ENCODE peak calls at places on chromosomes 16 and 17, in five cellular contexts. O, X, Z, D and M are unnamed samples.

GRCh38 chr16:79329163-79329521 is 271.4 kb downstream of the MAF start:
- DNase-seq in O (no peak), D (no peak), X (no peak), Z (no peak), M (no peak)

GRCh38 chr17:5254903-5255521 is 20.4 kb upstream of the SCIMP start:
- DNase-seq in D (no peak), O (no peak), X (no peak), Z (no peak), M (no peak)

GRCh38 chr17:63961355-63962207 is 11.1 kb downstream of the SCN4A start:
- DNase-seq in X (peak), Z (peak), O (peak), D (peak), M (peak)

GRCh38 chr17:4600563-4600962 is 16.2 kb downstream of the SMTNL2 start:
- DNase-seq in Z (no peak), X (no peak), O (peak), D (no peak), M (peak)

GRCh38 chr17:28372203-28372944 is 880 bp downstream of the SARM1 start:
- DNase-seq in D (no peak), O (peak), X (no peak), Z (peak), M (peak)

GRCh38 chr16:82754716-82755513 is 128.1 kb downstream of the CDH13 start:
- DNase-seq in D (no peak), O (no peak), Z (no peak), X (no peak), M (no peak)

GRCh38 chr17:7835818-7836595 is 2.0 kb downstream of the KDM6B start:
- DNase-seq in D (peak), O (peak), Z (peak), X (peak), M (peak)

GRCh38 chr16:5722220-5722619 is 624.6 kb upstream of the EEF2KMT start:
- DNase-seq in D (no peak), Z (no peak), O (no peak), X (no peak), M (no peak)

GRCh38 chr16:30068333-30068732 is 2.8 kb downstream of the ALDOA start:
- DNase-seq in O (no peak), X (no peak), Z (no peak), D (no peak), M (no peak)

GRCh38 chr17:49822829-49823228 is 25.0 kb downstream of the TAC4 start:
- DNase-seq in Z (no peak), O (no peak), X (peak), D (no peak), M (no peak)

GRCh38 chr16:56202036-56202435 is 10.7 kb downstream of the GNAO1 start:
- DNase-seq in O (no peak), Z (no peak), D (no peak), X (no peak), M (no peak)

GRCh38 chr16:85417156-85417860 is 195.8 kb upstream of the GSE1 start:
- DNase-seq in X (no peak), Z (no peak), D (peak), O (no peak), M (no peak)

GRCh38 chr16:1680361-1680760 is 2.3 kb downstream of the JPT2 start:
- DNase-seq in O (peak), D (no peak), X (no peak), Z (no peak), M (no peak)

GRCh38 chr16:1678500-1679098 is 520 bp downstream of the JPT2 start:
- DNase-seq in Z (peak), X (peak), O (peak), D (peak), M (peak)

GRCh38 chr16:1677339-1677738 is 740 bp upstream of the JPT2 start:
- DNase-seq in D (no peak), Z (no peak), O (peak), X (no peak), M (no peak)

GRCh38 chr16:1676661-1677060 is 1.4 kb upstream of the JPT2 start:
- DNase-seq in X (no peak), O (no peak), D (no peak), Z (no peak), M (no peak)

GRCh38 chr16:1677942-1678499 is at the start of gene JPT2:
- DNase-seq in Z (peak), D (peak), O (peak), X (peak), M (peak)
- H3K27ac ChIP-seq in Z (peak), D (peak), O (no peak), X (no peak), M (peak)

DNA sequence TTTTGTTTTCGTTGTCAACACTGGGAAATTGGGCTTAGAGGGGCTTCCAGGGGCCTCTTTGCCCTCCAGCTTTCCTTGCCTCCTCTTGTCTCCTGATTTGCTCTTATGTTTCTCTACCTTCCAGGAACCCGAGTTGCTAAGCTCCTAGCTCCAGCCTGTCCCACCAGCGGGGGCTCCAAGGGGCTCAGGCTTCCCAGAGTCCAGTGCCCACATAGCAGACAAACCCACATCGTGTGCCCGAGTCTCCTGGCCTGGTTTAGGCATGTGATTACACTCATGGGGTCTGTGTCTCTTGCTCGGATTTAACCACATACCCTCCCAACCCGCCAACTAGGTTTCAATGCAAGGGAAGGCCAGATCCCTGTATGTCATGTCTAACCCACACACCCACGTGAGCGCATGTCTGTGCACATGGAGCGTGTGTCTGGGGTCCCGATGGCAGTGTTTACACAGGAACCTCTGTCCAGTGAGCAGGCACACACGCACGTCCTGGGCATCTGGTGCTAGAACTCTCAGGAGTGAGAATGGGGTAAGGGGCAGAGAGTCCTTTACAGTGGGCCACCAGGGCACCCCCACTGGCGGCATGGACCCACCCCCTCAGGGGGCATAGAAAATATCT is 76.1 kb upstream of the MED9 start:
- DNase-seq in D (no peak), Z (no peak), X (no peak), O (no peak), M (no peak)
- H3K27ac ChIP-seq in D (no peak), Z (no peak), X (no peak), O (no peak), M (no peak)

DNA sequence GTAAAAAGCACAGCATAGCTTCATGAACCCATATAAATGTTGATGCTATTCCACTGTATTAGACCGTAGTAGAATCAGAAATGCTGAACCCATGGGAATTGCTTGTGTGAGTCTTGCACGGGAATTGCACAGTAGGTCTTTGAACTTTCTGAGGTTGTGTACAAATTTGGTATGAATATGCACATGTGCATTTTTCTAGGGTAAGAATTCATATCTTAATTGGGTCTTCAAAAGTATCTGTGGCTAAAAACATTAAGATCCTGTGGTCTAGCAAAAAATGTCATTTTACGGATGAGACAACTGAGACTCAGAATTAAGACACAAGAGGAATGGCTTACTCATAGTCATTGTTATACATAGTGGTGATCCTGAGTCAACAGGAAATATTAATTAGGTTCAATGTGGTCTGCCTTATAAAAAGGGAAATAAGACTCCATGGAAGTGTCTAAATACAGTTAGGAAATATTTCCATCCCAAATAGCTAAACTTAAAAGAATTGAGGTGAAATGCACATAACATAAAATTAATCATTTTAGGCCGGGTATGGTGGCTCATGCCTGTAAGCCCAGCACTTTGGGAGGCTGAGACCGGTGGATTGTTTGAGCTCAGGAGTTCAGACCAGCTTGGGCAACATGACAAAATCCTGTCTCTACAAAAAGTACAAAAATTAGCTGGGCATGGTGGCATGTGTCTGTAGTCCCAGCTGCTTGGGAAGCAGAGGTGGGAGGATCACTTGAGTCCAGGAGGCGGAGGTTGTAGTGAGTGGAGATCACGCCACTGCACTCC is 22.8 kb downstream of the TAOK1 start:
- DNase-seq in Z (peak), X (no peak), O (no peak), D (no peak), M (no peak)
- H3K27ac ChIP-seq in Z (no peak), X (no peak), O (no peak), D (no peak), M (no peak)

DNA sequence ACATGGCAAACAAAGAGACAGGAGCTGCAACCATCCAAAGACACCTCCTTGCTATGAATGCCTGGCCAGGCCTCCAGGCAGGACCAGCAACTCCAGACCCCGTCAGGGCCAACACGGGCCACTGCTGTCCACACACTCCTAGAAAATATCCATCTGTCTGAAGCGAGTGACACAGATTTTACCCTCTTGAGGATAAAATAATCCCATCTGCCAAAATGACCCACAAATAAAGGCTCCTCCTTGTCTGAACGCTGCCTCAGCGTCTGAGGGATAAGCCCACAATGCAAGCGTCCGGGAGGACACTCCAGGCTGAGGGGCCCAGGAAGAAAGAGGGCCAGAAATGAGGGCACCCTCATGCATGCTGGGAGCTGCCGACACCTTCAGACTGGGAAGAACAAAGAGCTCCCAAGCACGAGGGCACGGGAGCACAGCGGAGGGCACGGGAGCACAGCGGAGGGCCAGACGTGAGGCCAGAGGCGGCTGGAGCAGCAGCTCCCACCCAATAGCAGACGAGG is 126.9 kb downstream of the ZNF778 start:
- DNase-seq in Z (no peak), D (no peak), X (no peak), O (no peak), M (peak)
- H3K27ac ChIP-seq in Z (peak), D (peak), X (no peak), O (peak), M (peak)

GRCh38 chr16:26752166-26752565 is 314.6 kb upstream of the C16orf82 start:
- DNase-seq in D (no peak), X (no peak), O (no peak), Z (no peak), M (no peak)
- H3K27ac ChIP-seq in D (no peak), X (no peak), O (no peak), Z (no peak), M (no peak)

GRCh38 chr16:1687427-1688316 is 9.6 kb downstream of the JPT2 start:
- DNase-seq in X (no peak), O (no peak), Z (no peak), D (no peak), M (no peak)
- H3K27ac ChIP-seq in X (no peak), O (no peak), Z (peak), D (peak), M (no peak)